ENCODE peak calls at places on chromosomes 5 and 9, in six cellular contexts. One of them, this sample, is unnamed.
A peak's percentile ranks its signal among the peaks of the same experiment; 100 is the strongest.

GRCh38 chr5:50751064-50751657 is 84.7 kb downstream of the PARP8 start:
- DNase-seq in adrenal gland: peak; percentile 35
- DNase-seq in fibroblast of lung: peak; percentile 40
- DNase-seq in RWPE1: peak; percentile 57
- DNase-seq in nephron progenitor cell: peak; percentile 17
- DNase-seq in Calu3: peak; percentile 20
- DNase-seq in this sample: no peak

GRCh38 chr9:103139891-103140290 is 144.8 kb downstream of the CYLC2 start:
- DNase-seq in adrenal gland: no peak
- DNase-seq in fibroblast of lung: no peak
- DNase-seq in RWPE1: no peak
- DNase-seq in nephron progenitor cell: no peak
- DNase-seq in Calu3: no peak
- DNase-seq in this sample: no peak

GRCh38 chr9:33447404-33448158 is at the start of gene AQP3:
- DNase-seq in adrenal gland: peak; percentile 66
- DNase-seq in fibroblast of lung: peak; percentile 49
- DNase-seq in RWPE1: peak; percentile 47
- DNase-seq in nephron progenitor cell: peak; percentile 82
- DNase-seq in Calu3: peak; percentile 70
- DNase-seq in this sample: peak; percentile 69

GRCh38 chr5:32132757-32133156 is 41.4 kb downstream of the GOLPH3 start:
- DNase-seq in adrenal gland: no peak
- DNase-seq in fibroblast of lung: no peak
- DNase-seq in RWPE1: no peak
- DNase-seq in nephron progenitor cell: no peak
- DNase-seq in Calu3: no peak
- DNase-seq in this sample: no peak

GRCh38 chr5:157860898-157861894 is 2.3 kb upstream of the CLINT1 start:
- DNase-seq in adrenal gland: no peak
- DNase-seq in fibroblast of lung: no peak
- DNase-seq in RWPE1: no peak
- DNase-seq in nephron progenitor cell: no peak
- DNase-seq in Calu3: no peak
- DNase-seq in this sample: no peak

GRCh38 chr9:76593011-76593347 is 134.0 kb downstream of the GCNT1 start:
- DNase-seq in adrenal gland: no peak
- DNase-seq in fibroblast of lung: no peak
- DNase-seq in RWPE1: no peak
- DNase-seq in nephron progenitor cell: no peak
- DNase-seq in Calu3: no peak
- DNase-seq in this sample: no peak

GRCh38 chr5:135047347-135047695 is 13.3 kb upstream of the PITX1 start:
- DNase-seq in adrenal gland: no peak
- DNase-seq in fibroblast of lung: no peak
- DNase-seq in RWPE1: no peak
- DNase-seq in nephron progenitor cell: no peak
- DNase-seq in Calu3: no peak
- DNase-seq in this sample: no peak

GRCh38 chr9:101543098-101543735 is 9.6 kb downstream of the RNF20 start:
- DNase-seq in adrenal gland: no peak
- DNase-seq in fibroblast of lung: no peak
- DNase-seq in RWPE1: no peak
- DNase-seq in nephron progenitor cell: no peak
- DNase-seq in Calu3: no peak
- DNase-seq in this sample: no peak

GRCh38 chr5:170150713-170151104 is 45.0 kb downstream of the FOXI1 start:
- DNase-seq in adrenal gland: no peak
- DNase-seq in fibroblast of lung: no peak
- DNase-seq in RWPE1: no peak
- DNase-seq in nephron progenitor cell: no peak
- DNase-seq in Calu3: no peak
- DNase-seq in this sample: no peak

GRCh38 chr9:104304925-104305324 is 199.1 kb upstream of the OR13F1 start:
- DNase-seq in adrenal gland: no peak
- DNase-seq in fibroblast of lung: no peak
- DNase-seq in RWPE1: no peak
- DNase-seq in nephron progenitor cell: no peak
- DNase-seq in Calu3: no peak
- DNase-seq in this sample: no peak

GRCh38 chr5:136590581-136590980 is 225.2 kb upstream of the TRPC7 start:
- DNase-seq in adrenal gland: no peak
- DNase-seq in fibroblast of lung: no peak
- DNase-seq in RWPE1: no peak
- DNase-seq in nephron progenitor cell: no peak
- DNase-seq in Calu3: no peak
- DNase-seq in this sample: no peak

GRCh38 chr5:9313751-9314150 is 232.1 kb downstream of the SEMA5A start:
- DNase-seq in adrenal gland: no peak
- DNase-seq in fibroblast of lung: no peak
- DNase-seq in RWPE1: no peak
- DNase-seq in nephron progenitor cell: no peak
- DNase-seq in Calu3: no peak
- DNase-seq in this sample: no peak

GRCh38 chr9:3794005-3794404 is 268.2 kb upstream of the RFX3 start:
- DNase-seq in adrenal gland: no peak
- DNase-seq in fibroblast of lung: peak; percentile 72
- DNase-seq in RWPE1: no peak
- DNase-seq in nephron progenitor cell: peak; percentile 23
- DNase-seq in Calu3: no peak
- DNase-seq in this sample: peak; percentile 37

GRCh38 chr5:6419340-6419852 is 29.3 kb upstream of the UBE2QL1 start:
- DNase-seq in adrenal gland: no peak
- DNase-seq in fibroblast of lung: peak; percentile 3
- DNase-seq in RWPE1: peak; percentile 50
- DNase-seq in nephron progenitor cell: no peak
- DNase-seq in Calu3: no peak
- DNase-seq in this sample: no peak

GRCh38 chr5:140966293-140967225 is at the start of gene PCDHAC2:
- DNase-seq in adrenal gland: peak; percentile 41
- DNase-seq in fibroblast of lung: peak; percentile 24
- DNase-seq in RWPE1: peak; percentile 62
- DNase-seq in nephron progenitor cell: peak; percentile 65
- DNase-seq in Calu3: peak; percentile 86
- DNase-seq in this sample: peak; percentile 71

GRCh38 chr5:137345396-137345795 is 153.7 kb downstream of the SPOCK1 start:
- DNase-seq in adrenal gland: no peak
- DNase-seq in fibroblast of lung: no peak
- DNase-seq in RWPE1: no peak
- DNase-seq in nephron progenitor cell: no peak
- DNase-seq in Calu3: no peak
- DNase-seq in this sample: no peak

GRCh38 chr5:57324159-57324558 is 150.3 kb downstream of the GPBP1 start:
- DNase-seq in adrenal gland: no peak
- DNase-seq in fibroblast of lung: peak; percentile 18
- DNase-seq in RWPE1: no peak
- DNase-seq in nephron progenitor cell: no peak
- DNase-seq in Calu3: no peak
- DNase-seq in this sample: no peak

GRCh38 chr9:95007470-95007869 is 281.0 kb downstream of the AOPEP start:
- DNase-seq in adrenal gland: no peak
- DNase-seq in fibroblast of lung: peak; percentile 68
- DNase-seq in RWPE1: no peak
- DNase-seq in nephron progenitor cell: no peak
- DNase-seq in Calu3: no peak
- DNase-seq in this sample: no peak

GRCh38 chr5:91500758-91501157 is 117.6 kb upstream of the ARRDC3 start:
- DNase-seq in adrenal gland: no peak
- DNase-seq in fibroblast of lung: no peak
- DNase-seq in RWPE1: no peak
- DNase-seq in nephron progenitor cell: no peak
- DNase-seq in Calu3: no peak
- DNase-seq in this sample: no peak

GRCh38 chr5:122454522-122454921 is 142.5 kb downstream of the SNCAIP start:
- DNase-seq in adrenal gland: no peak
- DNase-seq in fibroblast of lung: no peak
- DNase-seq in RWPE1: no peak
- DNase-seq in nephron progenitor cell: no peak
- DNase-seq in Calu3: no peak
- DNase-seq in this sample: no peak

GRCh38 chr5:2417301-2417700 is 334.2 kb downstream of the IRX2 start:
- DNase-seq in adrenal gland: no peak
- DNase-seq in fibroblast of lung: no peak
- DNase-seq in RWPE1: no peak
- DNase-seq in nephron progenitor cell: no peak
- DNase-seq in Calu3: no peak
- DNase-seq in this sample: no peak

DNA sequence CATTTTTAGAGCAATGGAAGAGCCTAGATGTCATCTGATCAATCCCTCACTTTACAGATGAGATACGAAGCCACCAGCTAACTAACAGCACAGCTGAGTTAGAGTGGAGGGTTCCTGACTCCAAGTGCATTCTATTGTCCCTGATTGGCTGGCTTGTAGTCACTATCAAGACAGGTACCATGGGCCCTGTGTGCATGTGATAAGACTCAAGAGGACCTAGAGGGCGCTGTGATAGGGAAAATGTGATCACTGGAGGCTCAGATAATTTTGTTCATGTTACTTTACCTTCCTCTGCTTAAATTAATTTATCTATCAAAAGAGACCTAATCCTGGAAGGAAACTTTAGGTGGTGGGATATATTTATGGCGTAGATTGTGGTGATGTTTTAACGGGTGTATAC is 19.5 kb upstream of the SNAPC3 start:
- DNase-seq in adrenal gland: no peak
- DNase-seq in fibroblast of lung: no peak
- DNase-seq in RWPE1: no peak
- DNase-seq in nephron progenitor cell: no peak
- DNase-seq in Calu3: no peak
- DNase-seq in this sample: no peak
- TF ChIP-seq CTCF in adrenal gland: no peak
- TF ChIP-seq CTCF in fibroblast of lung: peak; percentile 25
- TF ChIP-seq CTCF in RWPE1: peak; percentile 23
- TF ChIP-seq CTCF in nephron progenitor cell: no peak
- TF ChIP-seq CTCF in Calu3: no peak
- TF ChIP-seq CTCF in this sample: no peak

DNA sequence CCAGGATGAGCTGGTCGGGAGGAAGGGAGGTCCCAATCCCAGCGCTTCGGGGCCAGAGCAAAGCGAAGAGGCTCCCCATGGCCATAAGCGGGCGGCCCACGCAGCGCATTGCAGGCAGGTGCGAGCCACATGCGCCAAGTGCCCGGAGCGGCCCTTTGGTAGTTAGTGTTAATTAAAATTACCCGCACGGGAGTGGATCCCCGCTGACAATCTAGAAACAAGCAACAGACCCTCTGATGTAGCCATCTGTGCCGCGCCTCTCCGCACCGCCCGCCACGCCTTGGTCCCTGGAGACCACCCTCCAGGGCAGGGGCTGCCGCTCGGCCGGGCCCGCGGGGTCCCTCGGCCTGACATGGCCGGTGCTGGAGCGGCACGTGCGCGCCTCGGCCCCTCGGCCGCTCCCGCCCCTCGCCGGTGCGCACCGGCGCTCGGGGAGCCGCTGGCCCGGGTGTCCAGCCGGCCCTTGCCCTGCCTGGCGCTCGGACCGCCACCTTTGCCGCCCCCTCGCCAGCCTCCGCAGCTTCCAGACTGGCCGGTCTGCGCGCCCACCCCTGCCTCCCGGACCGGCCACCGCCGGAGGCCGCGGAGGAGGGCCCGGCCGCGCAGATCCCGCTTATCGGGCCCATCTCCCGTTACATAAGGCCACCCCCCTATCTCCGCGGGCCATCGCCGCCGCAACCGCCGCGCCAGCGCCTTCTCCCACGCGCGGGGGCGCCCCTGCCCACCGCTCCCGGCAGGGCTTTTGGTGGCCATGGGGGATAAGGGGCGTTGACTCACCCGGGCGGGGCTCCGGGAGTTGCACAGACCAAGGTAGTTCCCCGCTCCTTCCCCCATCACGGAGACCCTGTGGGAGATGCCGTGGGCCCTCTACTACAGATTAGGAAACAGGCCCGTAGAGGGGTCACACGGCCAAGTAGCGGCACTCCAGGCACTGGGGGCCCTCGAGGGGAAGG is 1.9 kb upstream of the IL13 start:
- DNase-seq in adrenal gland: peak; percentile 20
- DNase-seq in fibroblast of lung: peak; percentile 34
- DNase-seq in RWPE1: peak; percentile 45
- DNase-seq in nephron progenitor cell: peak; percentile 63
- DNase-seq in Calu3: peak; percentile 43
- DNase-seq in this sample: no peak
- TF ChIP-seq CTCF in adrenal gland: no peak
- TF ChIP-seq CTCF in fibroblast of lung: no peak
- TF ChIP-seq CTCF in RWPE1: no peak
- TF ChIP-seq CTCF in nephron progenitor cell: peak; percentile 6
- TF ChIP-seq CTCF in Calu3: no peak
- TF ChIP-seq CTCF in this sample: no peak

GRCh38 chr5:40291338-40291737 is 388.4 kb upstream of the PTGER4 start:
- DNase-seq in adrenal gland: no peak
- DNase-seq in fibroblast of lung: peak; percentile 81
- DNase-seq in RWPE1: peak; percentile 8
- DNase-seq in nephron progenitor cell: no peak
- DNase-seq in Calu3: no peak
- DNase-seq in this sample: no peak

GRCh38 chr5:40292006-40292405 is 387.7 kb upstream of the PTGER4 start:
- DNase-seq in adrenal gland: no peak
- DNase-seq in fibroblast of lung: no peak
- DNase-seq in RWPE1: no peak
- DNase-seq in nephron progenitor cell: no peak
- DNase-seq in Calu3: no peak
- DNase-seq in this sample: no peak

GRCh38 chr5:40284863-40285262 is 394.9 kb upstream of the PTGER4 start:
- DNase-seq in adrenal gland: no peak
- DNase-seq in fibroblast of lung: no peak
- DNase-seq in RWPE1: no peak
- DNase-seq in nephron progenitor cell: no peak
- DNase-seq in Calu3: no peak
- DNase-seq in this sample: no peak

GRCh38 chr5:40288791-40289475 is 390.8 kb upstream of the PTGER4 start:
- DNase-seq in adrenal gland: no peak
- DNase-seq in fibroblast of lung: no peak
- DNase-seq in RWPE1: no peak
- DNase-seq in nephron progenitor cell: no peak
- DNase-seq in Calu3: no peak
- DNase-seq in this sample: no peak
- TF ChIP-seq CTCF in adrenal gland: no peak
- TF ChIP-seq CTCF in fibroblast of lung: peak; percentile 22
- TF ChIP-seq CTCF in RWPE1: no peak
- TF ChIP-seq CTCF in nephron progenitor cell: no peak
- TF ChIP-seq CTCF in Calu3: no peak
- TF ChIP-seq CTCF in this sample: no peak

DNA sequence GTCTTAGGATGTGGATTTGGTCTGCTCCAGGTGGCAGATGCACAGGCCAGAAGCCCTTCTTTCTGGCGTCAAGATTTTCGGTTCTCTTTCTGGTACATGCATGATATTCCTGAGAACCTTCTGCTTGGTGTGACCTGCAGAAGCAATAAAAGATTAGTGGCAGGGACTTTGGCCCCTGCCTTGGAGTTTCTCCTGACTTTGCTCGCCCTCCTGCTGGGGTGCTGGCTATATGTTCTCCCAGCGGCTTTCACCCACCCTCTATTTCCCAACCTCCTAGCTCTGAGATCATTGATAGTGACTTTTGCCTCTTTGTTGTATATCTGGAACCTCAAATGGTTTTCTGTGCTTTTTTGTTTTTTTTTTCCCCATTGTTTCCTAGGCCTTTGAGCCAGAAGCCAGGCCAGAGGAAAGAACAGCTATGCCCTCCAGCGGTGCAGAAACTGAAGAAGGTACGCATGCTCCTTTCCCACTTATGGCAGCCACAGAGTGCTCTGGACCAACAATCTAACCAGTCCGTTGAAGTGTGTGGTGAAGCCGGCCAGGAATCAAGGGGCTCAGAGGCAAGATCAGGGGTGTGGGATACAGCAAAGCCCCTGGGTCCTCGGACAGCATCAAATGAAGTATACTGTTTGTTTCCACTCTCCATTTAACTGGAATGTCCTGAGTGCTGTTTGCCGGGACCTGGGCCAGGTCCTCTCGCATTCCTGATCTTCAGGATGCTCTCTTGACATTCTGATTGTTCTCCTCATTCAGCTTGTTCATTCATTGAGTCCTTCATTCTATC is 154.5 kb downstream of the ARHGEF28 start:
- DNase-seq in adrenal gland: no peak
- DNase-seq in fibroblast of lung: no peak
- DNase-seq in RWPE1: no peak
- DNase-seq in nephron progenitor cell: no peak
- DNase-seq in Calu3: no peak
- DNase-seq in this sample: no peak
- TF ChIP-seq CTCF in adrenal gland: no peak
- TF ChIP-seq CTCF in fibroblast of lung: no peak
- TF ChIP-seq CTCF in RWPE1: no peak
- TF ChIP-seq CTCF in nephron progenitor cell: no peak
- TF ChIP-seq CTCF in Calu3: no peak
- TF ChIP-seq CTCF in this sample: no peak